ENCODE peak calls at places on chromosomes 4 and X, in five cellular contexts. W is K562, Y is H1, I is SK-N-SH, Q is HepG2. S is an unnamed sample.

GRCh38 chr4:133150643-133151300 is 1.7 kb downstream of the PCDH10 start:
- DNase-seq in W (no peak), Y (no peak), I (peak; percentile 20), Q (no peak), S (no peak)

GRCh38 chrX:138986866-138987265 is 275.3 kb upstream of the FGF13 start:
- DNase-seq in W (no peak), Y (no peak), I (no peak), Q (no peak), S (no peak)

GRCh38 chr4:55021214-55021613 is 104.2 kb downstream of the KDR start:
- DNase-seq in W (no peak), Y (no peak), I (no peak), Q (no peak), S (no peak)

GRCh38 chr4:96004341-96004740 is 164.4 kb downstream of the PDHA2 start:
- DNase-seq in W (no peak), Y (no peak), I (no peak), Q (no peak), S (no peak)

GRCh38 chr4:188107931-188108843 is 1.2 kb downstream of the TRIML2 start:
- DNase-seq in W (no peak), Y (peak; percentile 72), I (no peak), Q (no peak), S (no peak)

GRCh38 chr4:43394976-43395375 is 502.5 kb downstream of the GRXCR1 start:
- DNase-seq in W (no peak), Y (no peak), I (no peak), Q (no peak), S (no peak)

GRCh38 chr4:41719417-41719816 is 29.1 kb downstream of the PHOX2B start:
- DNase-seq in W (no peak), Y (no peak), I (no peak), Q (no peak), S (no peak)

GRCh38 chrX:139933904-139934303 is 1.1 kb upstream of the ATP11C start:
- DNase-seq in W (no peak), Y (no peak), I (no peak), Q (peak; percentile 52), S (no peak)

GRCh38 chrX:147570483-147570882 is 341.2 kb upstream of the FMR1 start:
- DNase-seq in W (no peak), Y (no peak), I (no peak), Q (no peak), S (no peak)

GRCh38 chr4:127985989-127986388 is 20.8 kb downstream of the ABHD18 start:
- DNase-seq in W (no peak), Y (no peak), I (no peak), Q (peak; percentile 6), S (no peak)

GRCh38 chr4:168388890-168389289 is 70.3 kb upstream of the DDX60 start:
- DNase-seq in W (no peak), Y (no peak), I (no peak), Q (no peak), S (no peak)

GRCh38 chr4:48669086-48669485 is 111.0 kb downstream of the FRYL start:
- DNase-seq in W (no peak), Y (no peak), I (no peak), Q (no peak), S (no peak)

GRCh38 chrX:35380808-35381700 is 417.1 kb upstream of the MAGEB16 start:
- DNase-seq in W (peak; percentile 2), Y (no peak), I (peak; percentile 16), Q (peak; percentile 0), S (peak; percentile 23)

GRCh38 chr4:79083406-79084010 is 144.3 kb upstream of the PAQR3 start:
- DNase-seq in W (no peak), Y (peak; percentile 13), I (no peak), Q (no peak), S (no peak)
- TF ChIP-seq EP300 in W (no peak), Y (no peak), I (no peak), Q (no peak), S (no peak)

GRCh38 chrX:150207733-150208132 is 155.4 kb upstream of the MAMLD1 start:
- DNase-seq in W (no peak), Y (no peak), I (no peak), Q (no peak), S (no peak)

GRCh38 chrX:150211988-150212387 is 151.1 kb upstream of the MAMLD1 start:
- DNase-seq in W (no peak), Y (no peak), I (no peak), Q (no peak), S (no peak)

GRCh38 chrX:150216716-150217115 is 146.4 kb upstream of the MAMLD1 start:
- DNase-seq in W (no peak), Y (no peak), I (no peak), Q (no peak), S (no peak)

GRCh38 chrX:150213481-150214030 is 149.6 kb upstream of the MAMLD1 start:
- DNase-seq in W (no peak), Y (no peak), I (no peak), Q (no peak), S (no peak)

GRCh38 chrX:150212672-150213480 is 150.2 kb upstream of the MAMLD1 start:
- DNase-seq in W (no peak), Y (no peak), I (no peak), Q (no peak), S (no peak)
- TF ChIP-seq TAF1 in W (no peak), Y (no peak), I (no peak), Q (no peak), S (no peak)

GRCh38 chr4:82776925-82777542 is 21.6 kb downstream of the SCD5 start:
- DNase-seq in W (no peak), Y (no peak), I (no peak), Q (no peak), S (no peak)
- TF ChIP-seq EP300 in W (no peak), Y (no peak), I (no peak), Q (no peak), S (no peak)

GRCh38 chrX:119189115-119189514 is 47.0 kb upstream of the PGRMC1 start:
- DNase-seq in W (peak; percentile 6), Y (no peak), I (no peak), Q (no peak), S (no peak)

GRCh38 chrX:119187298-119187697 is 48.8 kb upstream of the PGRMC1 start:
- DNase-seq in W (no peak), Y (no peak), I (no peak), Q (peak; percentile 60), S (no peak)

GRCh38 chrX:119190251-119190651 is 45.8 kb upstream of the PGRMC1 start:
- DNase-seq in W (no peak), Y (no peak), I (no peak), Q (no peak), S (no peak)

GRCh38 chrX:119190736-119191282 is 45.3 kb upstream of the PGRMC1 start:
- DNase-seq in W (no peak), Y (no peak), I (no peak), Q (no peak), S (no peak)

DNA sequence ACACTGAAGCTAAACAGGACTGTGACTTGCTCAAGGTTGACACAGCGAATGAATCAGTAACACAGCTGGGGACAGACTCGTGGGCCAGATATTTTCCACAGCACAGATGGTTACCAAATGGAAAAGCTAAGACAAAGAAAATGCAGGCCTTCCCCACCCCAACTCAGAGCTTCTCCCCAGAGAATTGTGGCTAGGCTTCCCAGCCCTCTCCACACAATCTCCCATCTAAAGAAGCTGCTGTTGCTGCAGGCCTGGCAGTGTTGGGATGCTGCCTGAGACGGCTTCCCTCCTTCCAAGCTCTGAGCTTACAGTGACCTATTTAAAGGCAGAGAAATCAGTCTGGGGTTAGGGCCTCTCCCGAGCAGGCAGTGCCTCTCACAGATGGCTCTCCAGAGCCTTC is 46.5 kb upstream of the PGRMC1 start:
- DNase-seq in W (no peak), Y (no peak), I (no peak), Q (no peak), S (no peak)
- TF ChIP-seq TAF1 in W (no peak), Y (no peak), I (no peak), Q (no peak), S (no peak)

DNA sequence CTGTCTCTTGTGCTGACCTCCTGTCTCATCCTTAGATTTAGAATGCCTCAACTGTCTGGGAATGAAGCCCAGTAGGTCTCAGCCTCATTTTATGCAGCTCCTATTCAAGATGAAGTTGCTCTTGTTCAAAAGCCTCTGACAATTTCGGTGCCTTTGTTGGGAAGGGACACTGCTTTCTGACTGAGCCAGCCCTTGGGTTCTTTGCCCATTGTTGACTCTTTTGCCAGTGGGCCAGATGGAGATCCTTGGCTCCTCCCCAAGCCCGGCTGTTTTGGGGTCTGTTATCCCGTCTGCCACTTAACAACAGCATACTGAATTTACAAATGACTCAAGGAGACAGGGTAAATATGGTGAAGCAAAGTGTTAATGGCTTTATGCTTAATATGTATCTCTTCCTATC is 58.3 kb upstream of the PRKX start:
- DNase-seq in W (no peak), Y (no peak), I (no peak), Q (no peak), S (no peak)
- TF ChIP-seq EP300 in W (no peak), Y (no peak), I (no peak), Q (no peak), S (no peak)

GRCh38 chr4:7760706-7761105 is 179.0 kb downstream of the AFAP1 start:
- DNase-seq in W (no peak), Y (no peak), I (no peak), Q (no peak), S (no peak)

GRCh38 chr4:7762376-7763040 is 177.2 kb downstream of the AFAP1 start:
- DNase-seq in W (no peak), Y (no peak), I (no peak), Q (no peak), S (no peak)

GRCh38 chr4:7763106-7763505 is 176.6 kb downstream of the AFAP1 start:
- DNase-seq in W (no peak), Y (no peak), I (no peak), Q (no peak), S (no peak)

GRCh38 chr4:7761312-7761711 is 178.3 kb downstream of the AFAP1 start:
- DNase-seq in W (no peak), Y (no peak), I (no peak), Q (no peak), S (no peak)

DNA sequence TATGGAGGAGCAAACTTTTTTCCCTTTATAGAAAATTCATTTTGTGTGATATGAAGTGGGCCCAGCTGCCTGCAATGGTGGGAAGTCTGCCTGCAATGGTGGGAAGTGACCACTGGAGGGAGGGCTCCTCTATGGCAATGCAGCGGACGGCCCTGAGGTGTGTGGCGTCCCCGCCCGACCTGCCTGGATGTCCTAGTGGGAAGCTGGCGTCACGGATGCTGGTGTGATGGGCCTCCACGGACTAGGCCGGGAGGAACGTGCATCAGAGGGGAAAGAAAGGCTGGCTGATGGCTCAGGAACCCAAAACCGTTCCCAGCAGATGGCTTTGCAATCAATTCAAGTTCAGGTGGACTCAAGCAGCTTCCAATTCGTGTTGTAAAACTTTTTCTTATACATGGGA is 177.9 kb downstream of the AFAP1 start:
- DNase-seq in W (peak; percentile 80), Y (peak; percentile 17), I (peak; percentile 91), Q (peak; percentile 49), S (no peak)
- TF ChIP-seq TAF1 in W (no peak), Y (no peak), I (no peak), Q (no peak), S (no peak)

S was measured in GM12878.